ENCODE peak calls at places on chromosomes 5 and 9, in four cellular contexts. J is H9, N is ovary, E is mesothelial cell of epicardium. F is an unnamed sample.

GRCh38 chr5:5616247-5616895 is 193.9 kb downstream of the ICE1 start:
- DNase-seq in J (no peak), N (no peak), E (no peak), F (no peak)

GRCh38 chr5:316210-317085 is 5.1 kb upstream of the AHRR start:
- DNase-seq in J (no peak), N (peak; percentile 13), E (no peak), F (no peak)

GRCh38 chr9:19148170-19148569 is 20.9 kb upstream of the PLIN2 start:
- DNase-seq in J (no peak), N (no peak), E (no peak), F (no peak)

GRCh38 chr9:10204276-10204675 is 408.5 kb downstream of the PTPRD start:
- DNase-seq in J (no peak), N (no peak), E (no peak), F (no peak)

GRCh38 chr9:6006968-6007769 is 8.3 kb downstream of the RANBP6 start:
- DNase-seq in J (peak; percentile 96), N (peak; percentile 83), E (peak; percentile 84), F (peak; percentile 75)

GRCh38 chr9:32782476-32783167 is 718 bp upstream of the TMEM215 start:
- DNase-seq in J (peak; percentile 44), N (no peak), E (no peak), F (peak; percentile 5)

GRCh38 chr5:55850839-55851674 is at the start of gene IL31RA:
- DNase-seq in J (no peak), N (no peak), E (no peak), F (no peak)

GRCh38 chr5:144150996-144151395 is 19.5 kb downstream of the YIPF5 start:
- DNase-seq in J (no peak), N (no peak), E (no peak), F (no peak)

GRCh38 chr5:41270423-41271251 is 57.3 kb upstream of the C6 start:
- DNase-seq in J (no peak), N (peak; percentile 46), E (no peak), F (peak; percentile 35)

GRCh38 chr5:178121450-178122276 is 8.3 kb downstream of the N4BP3 start:
- DNase-seq in J (no peak), N (peak; percentile 57), E (no peak), F (no peak)

GRCh38 chr9:129886226-129887174 is 51.2 kb downstream of the USP20 start:
- DNase-seq in J (peak; percentile 35), N (no peak), E (no peak), F (no peak)

GRCh38 chr5:148864113-148864841 is 37.9 kb downstream of the ADRB2 start:
- DNase-seq in J (no peak), N (no peak), E (no peak), F (no peak)

GRCh38 chr9:69324549-69325401 is at the start of gene ENTREP1:
- DNase-seq in J (peak; percentile 77), N (peak; percentile 80), E (peak; percentile 57), F (peak; percentile 28)

GRCh38 chr5:126481243-126481642 is 58.0 kb downstream of the GRAMD2B start:
- DNase-seq in J (no peak), N (no peak), E (no peak), F (no peak)

GRCh38 chr9:132169672-132170392 is 8.0 kb downstream of the NTNG2 start:
- DNase-seq in J (peak; percentile 86), N (peak; percentile 50), E (peak; percentile 76), F (peak; percentile 56)

GRCh38 chr9:137294091-137294683 is 7.9 kb downstream of the NRARP start:
- DNase-seq in J (peak; percentile 70), N (peak; percentile 32), E (no peak), F (no peak)

GRCh38 chr5:151181818-151182217 is 24.2 kb upstream of the ANXA6 start:
- DNase-seq in J (no peak), N (no peak), E (no peak), F (no peak)

GRCh38 chr5:100889165-100889564 is 13.9 kb downstream of the ST8SIA4 start:
- DNase-seq in J (no peak), N (no peak), E (no peak), F (no peak)

GRCh38 chr5:178470693-178471025 is 119.5 kb downstream of the COL23A1 start:
- DNase-seq in J (no peak), N (no peak), E (no peak), F (no peak)

GRCh38 chr5:39211773-39212172 is 7.6 kb downstream of the FYB1 start:
- DNase-seq in J (no peak), N (no peak), E (no peak), F (no peak)

DNA sequence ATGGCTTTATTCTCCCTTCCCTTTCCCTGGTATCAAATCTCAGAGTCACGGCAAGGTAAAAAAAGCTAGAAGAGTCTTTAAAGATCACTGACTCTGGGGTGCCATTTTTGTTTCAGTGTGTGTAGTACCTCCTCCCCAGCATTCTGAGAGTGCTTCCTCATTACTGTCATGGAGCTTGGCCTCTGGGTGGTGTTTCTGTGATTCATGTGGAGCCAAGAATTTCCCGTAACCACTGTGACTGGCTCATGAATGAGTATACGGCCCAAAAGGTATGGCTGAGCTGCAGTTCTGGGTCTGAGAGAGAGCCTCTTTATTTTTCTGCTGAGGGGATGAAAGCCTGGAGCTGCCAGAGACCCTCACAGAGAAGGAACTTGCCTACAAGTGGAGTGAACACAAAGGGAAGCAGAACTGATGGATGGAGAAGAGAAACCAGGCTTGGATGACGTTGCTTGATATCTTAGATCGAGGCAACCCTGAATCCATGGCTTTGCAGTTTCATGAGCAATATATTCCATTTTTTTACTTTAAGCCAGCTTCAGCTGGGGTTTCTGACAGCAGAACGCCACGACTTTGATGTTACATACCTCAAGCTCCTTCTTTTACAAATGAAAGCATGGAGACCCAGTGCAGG is 85.6 kb downstream of the PTTG1 start:
- DNase-seq in J (no peak), N (no peak), E (no peak), F (no peak)
- TF ChIP-seq CTCF in J (no peak), N (no peak), E (no peak), F (no peak)

GRCh38 chr5:103441523-103441922 is 121.1 kb downstream of the NUDT12 start:
- DNase-seq in J (no peak), N (no peak), E (no peak), F (no peak)
- TF ChIP-seq CTCF in J (peak; percentile 72), N (no peak), E (no peak), F (peak; percentile 49)

GRCh38 chr9:16883586-16883985 is 13.1 kb upstream of the BNC2 start:
- DNase-seq in J (no peak), N (no peak), E (no peak), F (no peak)
- TF ChIP-seq CTCF in J (no peak), N (no peak), E (no peak), F (no peak)

GRCh38 chr5:103648086-103648485 is 85.5 kb upstream of the NUDT12 start:
- DNase-seq in J (no peak), N (no peak), E (no peak), F (no peak)
- TF ChIP-seq CTCF in J (peak; percentile 55), N (no peak), E (peak; percentile 19), F (no peak)

GRCh38 chr9:86500031-86500430 is 145.8 kb upstream of the TUT7 start:
- DNase-seq in J (no peak), N (no peak), E (no peak), F (no peak)

GRCh38 chr9:86503926-86504325 is 149.7 kb upstream of the TUT7 start:
- DNase-seq in J (no peak), N (no peak), E (no peak), F (no peak)

GRCh38 chr9:86503281-86503680 is 149.1 kb upstream of the TUT7 start:
- DNase-seq in J (no peak), N (no peak), E (no peak), F (no peak)

GRCh38 chr9:86500667-86501435 is 146.6 kb upstream of the TUT7 start:
- DNase-seq in J (no peak), N (no peak), E (no peak), F (no peak)
- TF ChIP-seq CTCF in J (no peak), N (no peak), E (no peak), F (no peak)

F was measured in neural crest cell.